ENCODE peak calls at places on chromosomes 16 and 17, in eight cellular contexts. E, C, X, Q, J, L, G and S are unnamed samples.

GRCh38 chr16:56675685-56676210 is 6.1 kb downstream of the MT1H start:
- DNase-seq in E (no peak), C (no peak), X (no peak), Q (no peak), J (no peak), L (no peak), G (no peak), S (no peak)

GRCh38 chr17:4956493-4957061 is 5.7 kb downstream of the ENO3 start:
- DNase-seq in E (no peak), C (no peak), X (no peak), Q (peak), J (no peak), L (no peak), G (no peak), S (no peak)

GRCh38 chr16:23081675-23082119 is 67.6 kb downstream of the USP31 start:
- DNase-seq in E (peak), C (peak), X (no peak), Q (no peak), J (peak), L (no peak), G (no peak), S (no peak)

GRCh38 chr16:9911989-9912388 is 270.2 kb downstream of the GRIN2A start:
- DNase-seq in E (no peak), C (no peak), X (no peak), Q (no peak), J (no peak), L (no peak), G (no peak), S (no peak)

GRCh38 chr17:60604686-60605334 is 4.8 kb downstream of the PPM1D start:
- DNase-seq in E (peak), C (peak), X (no peak), Q (peak), J (peak), L (no peak), G (peak), S (no peak)

GRCh38 chr17:27939489-27940465 is 46.6 kb upstream of the LYRM9 start:
- DNase-seq in E (no peak), C (no peak), X (peak), Q (no peak), J (no peak), L (no peak), G (no peak), S (no peak)

GRCh38 chr16:11354733-11355574 is 9.7 kb downstream of the RMI2 start:
- DNase-seq in E (peak), C (peak), X (peak), Q (no peak), J (no peak), L (no peak), G (peak), S (no peak)

GRCh38 chr17:21201302-21201602 is 12.7 kb downstream of the TMEM11 start:
- DNase-seq in E (peak), C (no peak), X (no peak), Q (no peak), J (peak), L (no peak), G (no peak), S (no peak)

GRCh38 chr16:69720822-69721430 is 5.4 kb downstream of the NQO1 start:
- DNase-seq in E (no peak), C (no peak), X (no peak), Q (no peak), J (no peak), L (no peak), G (no peak), S (peak)

GRCh38 chr17:13244511-13244910 is 226.7 kb upstream of the ELAC2 start:
- DNase-seq in E (peak), C (peak), X (no peak), Q (peak), J (no peak), L (no peak), G (peak), S (no peak)

GRCh38 chr16:1564325-1564724 is 30.9 kb downstream of the TMEM204 start:
- DNase-seq in E (no peak), C (no peak), X (peak), Q (no peak), J (no peak), L (no peak), G (no peak), S (no peak)
- TF ChIP-seq CTCF in E (no peak), C (peak), X (peak), Q (peak), J (peak), L (no peak), G (no peak), S (peak)

DNA sequence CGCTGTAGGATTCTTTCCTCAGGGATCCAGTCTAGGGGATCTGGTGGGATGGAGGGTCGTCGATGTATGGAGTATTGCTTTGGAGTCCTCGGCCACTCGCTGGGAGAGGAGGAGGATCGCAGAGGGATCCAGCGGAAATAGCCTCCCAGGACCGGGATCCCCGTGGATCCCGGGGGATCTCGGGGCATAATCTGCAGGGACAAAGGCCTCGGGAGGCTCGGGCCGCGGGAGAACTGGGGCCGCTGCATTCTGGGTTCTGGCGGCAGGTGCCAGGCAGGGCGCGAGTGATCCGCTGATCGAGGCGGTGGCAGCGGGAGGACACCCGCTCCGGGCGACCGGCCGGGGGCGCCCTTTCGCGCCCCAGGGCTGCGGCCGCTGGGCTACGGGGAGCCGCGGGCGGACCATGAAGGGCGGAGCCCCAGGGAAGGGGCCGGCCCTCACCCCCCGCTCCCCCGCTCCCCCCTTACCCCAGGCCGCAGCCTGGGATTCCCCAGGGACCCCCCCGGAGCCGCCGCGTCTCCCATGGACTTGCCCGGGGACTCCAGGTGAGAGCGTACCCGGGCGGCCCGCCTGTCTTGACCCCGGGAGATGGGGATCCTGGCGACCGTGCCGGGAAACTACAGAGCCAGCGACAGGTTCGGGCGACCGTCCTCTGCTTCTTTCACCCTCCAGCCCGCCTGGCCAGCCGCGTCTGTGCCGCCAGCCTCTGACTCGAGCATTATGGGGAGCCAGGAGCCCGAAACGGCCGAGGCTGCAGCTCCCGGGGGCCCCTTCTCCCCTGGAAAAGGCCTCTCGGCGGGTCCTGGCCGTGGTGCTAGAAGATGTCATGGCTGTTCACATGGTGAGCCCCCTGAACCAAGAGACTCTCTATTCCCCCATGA is 604 bp downstream of the PRR14 start:
- DNase-seq in E (peak), C (peak), X (peak), Q (peak), J (peak), L (peak), G (peak), S (peak)
- TF ChIP-seq CTCF in E (peak), C (peak), X (peak), Q (peak), J (peak), L (no peak), G (peak), S (peak)

GRCh38 chr17:64155751-64156544 is 26.0 kb upstream of the ERN1 start:
- DNase-seq in E (peak), C (peak), X (no peak), Q (peak), J (no peak), L (peak), G (peak), S (no peak)
- TF ChIP-seq CTCF in E (peak), C (no peak), X (no peak), Q (no peak), J (no peak), L (no peak), G (no peak), S (no peak)

GRCh38 chr17:57165754-57166153 is 80.7 kb downstream of the AKAP1 start:
- DNase-seq in E (no peak), C (no peak), X (no peak), Q (no peak), J (no peak), L (no peak), G (no peak), S (no peak)
- TF ChIP-seq CTCF in E (no peak), C (no peak), X (no peak), Q (no peak), J (no peak), L (no peak), G (no peak), S (no peak)

DNA sequence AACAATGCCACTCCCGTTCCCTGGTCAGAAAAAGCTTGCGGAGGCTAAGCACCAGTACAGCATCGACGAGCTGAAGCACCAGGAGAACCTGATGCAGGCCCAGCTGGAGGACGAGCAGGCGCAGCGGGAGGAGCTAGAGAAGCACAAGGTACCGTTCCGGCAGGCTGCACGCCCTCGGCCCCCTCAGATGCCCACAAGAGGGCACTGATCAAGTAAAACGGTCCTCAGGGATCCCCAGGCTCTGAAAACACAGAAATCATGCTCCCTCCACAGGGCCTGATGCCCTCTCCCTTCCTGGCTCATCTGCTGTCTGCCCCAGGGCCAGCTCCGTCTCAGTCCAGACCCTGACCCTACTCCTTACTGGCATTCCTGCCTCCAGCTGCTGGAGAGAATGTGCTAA is 21.6 kb downstream of the DRC3 start:
- DNase-seq in E (peak), C (peak), X (no peak), Q (no peak), J (no peak), L (no peak), G (peak), S (no peak)
- TF ChIP-seq CTCF in E (peak), C (peak), X (peak), Q (peak), J (peak), L (no peak), G (peak), S (peak)

GRCh38 chr17:9895923-9896322 is 9.1 kb downstream of the RCVRN start:
- DNase-seq in E (no peak), C (no peak), X (no peak), Q (no peak), J (no peak), L (no peak), G (no peak), S (no peak)

GRCh38 chr17:9886141-9886930 is 18.7 kb downstream of the RCVRN start:
- DNase-seq in E (no peak), C (no peak), X (no peak), Q (no peak), J (no peak), L (no peak), G (no peak), S (no peak)

GRCh38 chr17:9887521-9887920 is 17.6 kb downstream of the RCVRN start:
- DNase-seq in E (no peak), C (no peak), X (no peak), Q (no peak), J (no peak), L (no peak), G (no peak), S (no peak)

GRCh38 chr17:9893606-9894005 is 11.5 kb downstream of the RCVRN start:
- DNase-seq in E (peak), C (peak), X (no peak), Q (no peak), J (peak), L (no peak), G (no peak), S (no peak)

GRCh38 chr17:9890124-9890523 is 14.9 kb downstream of the RCVRN start:
- DNase-seq in E (no peak), C (peak), X (peak), Q (no peak), J (peak), L (no peak), G (no peak), S (no peak)
- TF ChIP-seq CTCF in E (no peak), C (peak), X (peak), Q (peak), J (peak), L (no peak), G (peak), S (peak)